ENCODE peak calls at places on chromosomes 7 and 10, in six cellular contexts. K, T, Z, F, R and A are unnamed samples.
A peak's percentile ranks its signal among the peaks of the same experiment; 100 is the strongest.

GRCh38 chr7:106778656-106779250 is 86.3 kb upstream of the PIK3CG start:
- DNase-seq in K (no peak), T (no peak), Z (no peak), F (no peak), R (no peak), A (no peak)

GRCh38 chr7:106486331-106486730 is 174.6 kb downstream of the CCDC71L start:
- DNase-seq in K (no peak), T (no peak), Z (no peak), F (no peak), R (no peak), A (no peak)

GRCh38 chr10:24783504-24783903 is 59.8 kb upstream of the ARHGAP21 start:
- DNase-seq in K (no peak), T (no peak), Z (no peak), F (no peak), R (no peak), A (no peak)

GRCh38 chr7:105439174-105439893 is 50.6 kb upstream of the SRPK2 start:
- DNase-seq in K (no peak), T (no peak), Z (peak; percentile 30), F (no peak), R (peak; percentile 38), A (no peak)

GRCh38 chr10:23038172-23038571 is 57.2 kb upstream of the MSRB2 start:
- DNase-seq in K (no peak), T (no peak), Z (no peak), F (no peak), R (peak; percentile 20), A (no peak)

GRCh38 chr10:14705548-14706234 is 69.0 kb downstream of the FAM107B start:
- DNase-seq in K (no peak), T (no peak), Z (no peak), F (no peak), R (no peak), A (no peak)

GRCh38 chr10:85641479-85641967 is 725.1 kb downstream of the GRID1 start:
- DNase-seq in K (no peak), T (no peak), Z (no peak), F (no peak), R (no peak), A (no peak)

GRCh38 chr7:131011437-131011752 is 277.4 kb upstream of the KLF14 start:
- DNase-seq in K (no peak), T (no peak), Z (no peak), F (no peak), R (no peak), A (no peak)

GRCh38 chr7:13897825-13898224 is 91.6 kb downstream of the ETV1 start:
- DNase-seq in K (no peak), T (no peak), Z (no peak), F (no peak), R (no peak), A (no peak)

GRCh38 chr7:155497149-155497901 is 39.4 kb downstream of the EN2 start:
- DNase-seq in K (no peak), T (no peak), Z (no peak), F (no peak), R (no peak), A (no peak)

GRCh38 chr7:490461-491291 is 29.0 kb downstream of the PDGFA start:
- DNase-seq in K (no peak), T (no peak), Z (no peak), F (peak; percentile 8), R (no peak), A (no peak)

GRCh38 chr7:148699024-148699771 is 495 bp downstream of the CUL1 start:
- DNase-seq in K (peak; percentile 37), T (no peak), Z (peak; percentile 65), F (no peak), R (peak; percentile 82), A (peak; percentile 42)

GRCh38 chr10:133420028-133420427 is 4.4 kb downstream of the SPRN start:
- DNase-seq in K (no peak), T (no peak), Z (no peak), F (no peak), R (no peak), A (no peak)

GRCh38 chr7:166370-167060 is 25.9 kb upstream of the FAM20C start:
- DNase-seq in K (no peak), T (no peak), Z (no peak), F (no peak), R (no peak), A (no peak)

GRCh38 chr7:27157717-27158431 is 1.4 kb upstream of the HOXA7 start:
- DNase-seq in K (no peak), T (no peak), Z (no peak), F (no peak), R (no peak), A (no peak)

GRCh38 chr10:88458209-88458608 is 124.9 kb downstream of the RNLS start:
- DNase-seq in K (no peak), T (no peak), Z (no peak), F (no peak), R (no peak), A (no peak)

GRCh38 chr10:88459523-88459922 is 123.6 kb downstream of the RNLS start:
- DNase-seq in K (no peak), T (no peak), Z (no peak), F (no peak), R (no peak), A (no peak)

GRCh38 chr10:88457680-88458079 is 125.4 kb downstream of the RNLS start:
- DNase-seq in K (no peak), T (no peak), Z (no peak), F (no peak), R (no peak), A (no peak)

GRCh38 chr10:88455831-88456230 is 127.3 kb downstream of the RNLS start:
- DNase-seq in K (no peak), T (no peak), Z (no peak), F (no peak), R (no peak), A (no peak)

DNA sequence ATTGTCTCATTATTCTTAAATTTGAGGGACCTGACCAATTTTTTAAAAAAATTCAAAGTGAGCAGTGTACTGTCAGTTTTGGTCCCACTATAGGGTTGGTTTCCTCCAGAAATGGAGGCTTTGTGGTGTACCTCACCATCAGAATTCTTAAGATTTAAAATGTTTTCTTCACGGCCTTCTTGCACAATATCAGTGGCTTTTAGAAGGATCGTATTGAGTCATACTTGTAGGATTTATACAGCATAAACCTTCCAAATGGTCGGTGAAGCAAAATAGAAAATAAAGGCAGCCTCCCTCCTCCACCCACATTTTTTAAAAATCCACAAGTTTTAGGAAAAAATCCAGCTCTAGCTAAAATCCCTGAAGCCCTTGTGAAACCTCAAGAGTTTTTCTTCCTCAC is 126.4 kb downstream of the RNLS start:
- DNase-seq in K (no peak), T (no peak), Z (no peak), F (no peak), R (no peak), A (no peak)
- TF ChIP-seq TAF1 in K (no peak), T (no peak), Z (no peak), F (no peak), R (no peak), A (no peak)

GRCh38 chr10:110822708-110823291 is 48.9 kb upstream of the PDCD4 start:
- DNase-seq in K (no peak), T (peak; percentile 29), Z (no peak), F (no peak), R (no peak), A (no peak)
- TF ChIP-seq POLR2AphosphoS5 in K (no peak), T (no peak), Z (no peak), F (no peak), R (no peak), A (no peak)

DNA sequence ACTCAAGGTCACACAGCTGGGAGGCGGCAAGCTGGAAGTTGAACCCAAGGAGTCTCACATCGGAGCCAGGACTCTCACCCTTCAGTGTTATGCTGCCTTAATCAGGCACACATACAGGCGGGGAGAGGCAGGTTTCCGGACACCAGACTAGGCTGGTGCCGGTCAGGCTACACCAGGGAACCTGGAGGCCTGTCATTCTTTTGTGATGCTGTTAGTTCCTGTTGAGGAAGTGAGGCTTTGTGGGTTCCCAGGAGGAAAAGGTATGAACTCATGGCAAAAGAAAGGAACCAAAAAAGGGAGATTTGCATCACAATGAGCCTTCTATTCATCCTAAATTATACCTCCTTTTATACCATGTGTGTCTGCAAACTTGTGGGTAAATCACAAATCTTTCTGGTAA is 103.8 kb downstream of the TCF7L2 start:
- DNase-seq in K (no peak), T (peak; percentile 82), Z (no peak), F (no peak), R (no peak), A (no peak)
- TF ChIP-seq POLR2A in K (no peak), T (no peak), Z (no peak), F (no peak), R (no peak), A (no peak)

GRCh38 chr10:116960066-116960465 is 44.9 kb downstream of the SHTN1 start:
- DNase-seq in K (no peak), T (no peak), Z (no peak), F (no peak), R (no peak), A (no peak)
- TF ChIP-seq TAF1 in K (no peak), T (no peak), Z (no peak), F (no peak), R (no peak), A (no peak)

DNA sequence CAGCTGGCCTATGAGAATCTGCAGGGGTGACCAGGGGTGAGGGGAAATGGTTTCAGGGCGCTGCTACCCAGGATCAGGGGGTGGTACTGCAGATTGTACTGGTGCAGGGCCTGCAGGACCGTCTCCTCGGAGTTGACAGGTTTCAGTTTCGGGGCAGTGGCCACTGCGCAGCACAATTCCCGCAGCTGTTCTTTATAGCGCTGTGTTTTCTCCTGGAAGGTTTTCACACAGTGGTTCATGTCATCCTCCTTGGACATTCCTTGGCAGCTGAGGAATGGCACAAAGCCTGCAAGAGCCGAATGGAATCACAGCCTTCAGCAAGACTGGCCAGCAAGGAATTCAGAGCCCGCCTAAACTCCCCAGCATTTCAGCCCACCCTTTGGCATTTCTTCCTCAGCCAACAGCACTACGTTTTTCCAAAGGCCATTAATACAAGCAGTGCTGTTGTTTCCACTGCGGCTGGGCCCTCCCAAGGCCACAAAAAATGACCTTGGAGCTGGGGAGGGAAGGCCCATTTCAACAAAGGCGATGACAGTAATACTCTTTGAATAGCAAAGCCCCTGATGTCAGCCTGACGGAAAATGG is 44.9 kb downstream of the PNLIPRP2 start:
- DNase-seq in K (no peak), T (no peak), Z (peak; percentile 83), F (no peak), R (no peak), A (no peak)
- TF ChIP-seq POLR2AphosphoS5 in K (no peak), T (no peak), Z (no peak), F (no peak), R (no peak), A (no peak)